ENCODE peak calls at places on chromosomes 6 and 20, in nine cellular contexts. W, B, U, Y, C, S, P, J and A are unnamed samples.

GRCh38 chr6:144378437-144378836 is 93.3 kb downstream of the UTRN start:
- DNase-seq in W (peak), B (peak), U (no peak), Y (no peak), C (no peak), S (no peak), P (no peak), J (no peak), A (no peak)

GRCh38 chr6:150932976-150933375 is 67.5 kb downstream of the MTHFD1L start:
- DNase-seq in W (peak), B (no peak), U (no peak), Y (no peak), C (no peak), S (peak), P (no peak), J (no peak), A (no peak)

GRCh38 chr20:59004763-59005522 is 2.1 kb downstream of the CTSZ start:
- DNase-seq in W (no peak), B (no peak), U (peak), Y (no peak), C (no peak), S (no peak), P (peak), J (peak), A (no peak)

GRCh38 chr6:130520235-130520634 is 154.4 kb downstream of the TMEM200A start:
- DNase-seq in W (peak), B (peak), U (no peak), Y (no peak), C (no peak), S (no peak), P (no peak), J (no peak), A (no peak)

GRCh38 chr6:136647363-136647763 is 97.1 kb upstream of the MAP7 start:
- DNase-seq in W (peak), B (peak), U (peak), Y (no peak), C (peak), S (no peak), P (no peak), J (no peak), A (peak)

GRCh38 chr6:98787961-98788360 is 46.4 kb upstream of the POU3F2 start:
- DNase-seq in W (no peak), B (no peak), U (no peak), Y (no peak), C (no peak), S (no peak), P (peak), J (no peak), A (no peak)

GRCh38 chr20:43515628-43516027 is 8.1 kb downstream of the L3MBTL1 start:
- DNase-seq in W (no peak), B (no peak), U (no peak), Y (no peak), C (no peak), S (no peak), P (peak), J (no peak), A (no peak)

GRCh38 chr20:18443841-18444240 is 23.0 kb downstream of the DZANK1 start:
- DNase-seq in W (peak), B (peak), U (no peak), Y (no peak), C (peak), S (no peak), P (no peak), J (no peak), A (no peak)

GRCh38 chr6:71463061-71463460 is 174.4 kb downstream of the OGFRL1 start:
- DNase-seq in W (no peak), B (peak), U (no peak), Y (no peak), C (no peak), S (no peak), P (no peak), J (no peak), A (no peak)

GRCh38 chr6:41505084-41506049 is 40.8 kb upstream of the FOXP4 start:
- DNase-seq in W (peak), B (no peak), U (peak), Y (peak), C (peak), S (peak), P (peak), J (peak), A (no peak)

GRCh38 chr6:15864033-15864707 is 201.3 kb upstream of the DTNBP1 start:
- DNase-seq in W (peak), B (no peak), U (no peak), Y (no peak), C (no peak), S (no peak), P (no peak), J (no peak), A (no peak)

GRCh38 chr6:144746902-144747469 is 461.9 kb downstream of the UTRN start:
- DNase-seq in W (no peak), B (no peak), U (no peak), Y (no peak), C (no peak), S (no peak), P (no peak), J (no peak), A (no peak)

GRCh38 chr20:62117658-62118057 is 4.6 kb upstream of the LSM14B start:
- DNase-seq in W (no peak), B (no peak), U (peak), Y (no peak), C (no peak), S (no peak), P (no peak), J (no peak), A (no peak)

GRCh38 chr20:19260412-19261090 is 48.1 kb downstream of the SLC24A3 start:
- DNase-seq in W (peak), B (peak), U (no peak), Y (no peak), C (no peak), S (peak), P (peak), J (no peak), A (no peak)